ENCODE peak calls at places on chromosomes 5 and 9, in seven cellular contexts. Q, F, M, B, J, C and X are unnamed samples.

GRCh38 chr5:7904170-7904569 is 35.2 kb downstream of the MTRR start:
- DNase-seq in M (peak), C (peak), F (no peak), Q (peak), J (no peak), B (peak), X (no peak)

GRCh38 chr9:14692536-14692917 is 705 bp downstream of the ZDHHC21 start:
- DNase-seq in Q (no peak), M (no peak), J (no peak), C (no peak), B (peak), F (no peak), X (no peak)

GRCh38 chr5:66144799-66145390 is 795 bp downstream of the SREK1 start:
- DNase-seq in J (peak), M (no peak), C (no peak), B (peak), F (no peak), Q (no peak), X (no peak)

GRCh38 chr9:116387934-116388714 is 234.5 kb downstream of the PAPPA start:
- DNase-seq in B (no peak), Q (no peak), M (no peak), F (no peak), J (no peak), C (no peak), X (no peak)

GRCh38 chr5:53262348-53262970 is 152.9 kb upstream of the MOCS2 start:
- DNase-seq in F (peak), C (peak), B (peak), Q (peak), M (peak), J (no peak), X (peak)

GRCh38 chr9:14086495-14086894 is 227.4 kb downstream of the NFIB start:
- DNase-seq in J (no peak), M (no peak), B (no peak), Q (no peak), C (no peak), F (no peak), X (no peak)

GRCh38 chr5:40552981-40553380 is 126.7 kb upstream of the PTGER4 start:
- DNase-seq in J (no peak), B (peak), C (no peak), M (no peak), F (no peak), Q (no peak), X (no peak)

GRCh38 chr9:75001719-75002421 is 26.2 kb downstream of the CARNMT1 start:
- DNase-seq in M (peak), B (peak), Q (peak), F (peak), J (peak), C (peak), X (peak)

GRCh38 chr5:93580387-93581100 is 475 bp downstream of the NR2F1-AS1 start:
- DNase-seq in M (peak), J (no peak), B (peak), F (no peak), C (peak), Q (peak), X (peak)

GRCh38 chr5:151520294-151520693 is 70.8 kb downstream of the FAT2 start:
- DNase-seq in J (no peak), C (peak), B (no peak), Q (no peak), F (no peak), M (no peak), X (peak)

GRCh38 chr9:21119093-21119770 is 22.4 kb downstream of the IFNW1 start:
- DNase-seq in J (no peak), M (no peak), Q (peak), C (no peak), B (no peak), F (no peak), X (no peak)

GRCh38 chr5:53359906-53360305 is 120.5 kb upstream of the FST start:
- DNase-seq in C (no peak), J (no peak), M (no peak), F (no peak), Q (peak), B (no peak), X (no peak)

GRCh38 chr9:98907055-98907454 is 36.7 kb upstream of the COL15A1 start:
- DNase-seq in Q (no peak), B (no peak), J (no peak), F (no peak), M (no peak), C (no peak), X (no peak)

GRCh38 chr9:20898885-20899554 is 132.4 kb downstream of the HACD4 start:
- DNase-seq in C (no peak), Q (peak), J (no peak), M (peak), B (peak), F (no peak), X (no peak)

GRCh38 chr9:89686134-89686533 is 81.3 kb downstream of the GADD45G start:
- DNase-seq in M (no peak), F (no peak), Q (no peak), C (no peak), B (no peak), J (no peak), X (no peak)

GRCh38 chr5:5558593-5558992 is 136.1 kb downstream of the ICE1 start:
- DNase-seq in J (no peak), C (no peak), Q (no peak), B (no peak), M (no peak), F (no peak), X (peak)

GRCh38 chr5:10601246-10602030 is 37.6 kb downstream of the ANKRD33B start:
- DNase-seq in C (peak), J (no peak), B (peak), F (no peak), M (peak), Q (peak), X (no peak)

GRCh38 chr9:2448193-2448738 is 173.3 kb upstream of the VLDLR start:
- DNase-seq in Q (no peak), F (no peak), B (no peak), J (no peak), M (no peak), C (no peak), X (no peak)

GRCh38 chr5:90843443-90843842 is 284.8 kb downstream of the ADGRV1 start:
- DNase-seq in F (no peak), Q (no peak), C (no peak), B (no peak), M (no peak), J (no peak), X (no peak)

GRCh38 chr5:57442080-57442839 is 40.4 kb downstream of the ACTBL2 start:
- DNase-seq in F (no peak), M (peak), C (peak), B (peak), Q (peak), J (no peak), X (no peak)

DNA sequence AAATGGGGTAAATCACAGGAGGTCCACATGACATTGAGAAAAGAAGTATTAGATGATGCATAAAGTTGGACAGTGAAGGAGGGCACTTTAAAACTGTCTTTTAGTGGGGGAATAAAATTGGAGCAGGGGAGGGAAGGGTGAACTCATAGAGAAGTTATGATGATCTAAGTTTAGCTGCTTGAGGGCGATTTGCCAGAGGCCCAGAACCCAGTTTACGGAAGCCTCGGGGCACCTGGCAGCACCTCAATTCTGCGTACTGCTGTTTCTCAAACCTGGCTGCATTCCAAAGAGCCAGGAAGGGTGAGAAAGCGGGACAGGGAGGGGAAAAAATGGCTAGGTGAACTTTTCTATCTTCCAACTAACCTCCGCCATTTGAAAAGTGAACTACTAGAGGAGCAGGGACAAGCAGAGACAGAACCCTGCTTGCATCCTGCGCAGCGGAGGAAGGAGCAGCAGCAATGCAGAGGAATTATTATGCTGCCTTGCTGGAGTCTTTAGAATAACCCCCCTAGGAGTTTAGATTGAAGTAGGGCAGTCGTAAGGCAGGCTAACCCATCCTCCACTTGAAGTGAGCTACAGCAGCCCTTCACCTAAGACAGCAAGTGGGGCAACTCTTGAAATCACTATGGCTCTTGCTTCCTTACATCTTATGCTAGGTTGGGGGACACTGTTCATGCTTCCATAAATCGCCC is 316.8 kb downstream of the BRINP1 start:
- DNase-seq in C (no peak), B (no peak), M (no peak), F (peak), J (no peak), Q (no peak), X (no peak)
- H3K4me3 ChIP-seq in C (no peak), B (no peak), M (no peak), F (no peak), J (no peak), Q (no peak), X (no peak)

GRCh38 chr5:142319560-142320426 is 5.0 kb downstream of the SPRY4 start:
- DNase-seq in Q (no peak), J (no peak), C (no peak), F (no peak), B (no peak), M (no peak), X (peak)
- H3K4me3 ChIP-seq in Q (no peak), J (peak), C (no peak), F (peak), B (peak), M (peak), X (peak)

DNA sequence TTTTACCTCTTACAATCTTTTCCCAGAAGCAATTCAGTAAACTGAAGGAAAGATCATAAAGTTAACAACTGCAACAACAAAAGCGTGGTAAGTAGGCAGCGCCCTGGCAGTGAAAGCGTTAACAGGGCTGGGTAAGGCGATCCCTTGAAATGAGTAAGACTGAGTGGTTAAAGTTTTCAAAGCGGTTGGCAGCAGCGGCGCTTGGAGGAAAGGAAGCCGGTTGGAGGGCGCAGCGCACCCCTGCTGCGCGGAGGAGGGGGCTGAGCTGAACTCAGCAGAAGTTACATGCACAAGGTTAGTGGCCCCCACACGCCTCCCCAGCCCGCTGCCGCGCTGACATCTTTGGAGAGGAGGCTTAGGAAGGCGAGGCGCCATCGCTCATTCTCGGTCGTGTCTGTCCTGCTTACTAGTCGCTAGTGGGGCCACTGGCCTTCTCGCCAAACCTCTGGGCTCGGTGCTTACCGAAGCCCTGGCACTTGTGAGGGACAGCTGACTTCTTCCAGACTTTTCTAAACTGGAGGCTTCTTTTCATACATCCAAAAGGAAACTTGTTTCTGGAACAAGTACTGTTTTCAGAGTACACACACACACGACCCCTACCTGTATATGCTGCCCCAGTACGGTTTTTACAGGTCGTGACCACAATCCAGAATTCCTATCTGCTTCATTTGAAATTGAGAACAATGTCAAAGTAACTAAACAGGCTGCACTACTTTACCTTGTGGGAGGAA is at the start of gene SH3RF2:
- DNase-seq in F (peak), C (peak), Q (peak), J (no peak), M (peak), B (peak), X (peak)
- H3K4me3 ChIP-seq in F (peak), C (peak), Q (peak), J (peak), M (peak), B (peak), X (peak)

DNA sequence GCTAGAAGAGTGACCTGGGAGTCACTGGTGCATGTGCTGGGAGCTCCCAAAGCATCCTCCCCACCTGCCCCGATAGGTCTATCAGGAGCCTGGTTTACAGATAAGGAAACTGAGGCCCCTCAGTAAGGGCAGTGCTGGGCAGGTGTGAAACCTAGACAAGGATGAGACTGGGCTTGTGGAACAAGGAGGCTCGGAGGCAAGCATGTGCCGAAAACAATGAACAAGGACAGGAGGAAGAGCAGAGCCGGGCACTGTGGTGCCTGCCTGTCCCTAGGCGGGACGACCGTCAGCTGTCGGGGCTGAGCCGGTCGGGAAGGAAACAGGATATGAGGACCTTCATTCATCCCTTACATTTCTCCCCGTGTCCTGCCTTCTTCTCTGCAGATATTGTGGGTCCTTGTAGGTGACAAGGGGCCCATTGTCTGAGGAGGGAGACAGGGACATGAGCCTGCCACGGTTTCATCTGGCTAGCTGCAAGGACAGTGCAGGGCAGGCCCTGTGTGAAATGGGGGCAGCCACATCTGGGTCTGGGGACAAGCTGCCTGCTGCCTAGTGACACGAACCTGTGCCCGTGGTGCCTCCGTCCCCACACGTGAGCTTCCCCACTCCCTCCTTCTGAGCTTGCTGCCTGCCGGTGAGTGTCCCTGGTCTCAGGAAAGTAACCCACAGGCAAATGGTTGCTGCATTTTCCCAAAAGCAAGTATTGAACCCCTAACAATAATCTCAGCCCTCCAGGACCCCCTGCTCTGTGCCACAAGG is 18.6 kb downstream of the FGD3 start:
- DNase-seq in B (no peak), M (no peak), F (no peak), C (no peak), J (no peak), Q (no peak), X (no peak)
- H3K4me3 ChIP-seq in B (no peak), M (no peak), F (no peak), C (no peak), J (no peak), Q (no peak), X (no peak)